ENCODE peak calls at places on chromosomes 12 and 14, in four cellular contexts. Z is AG10803; C is effector memory CD4-positive, alpha-beta T cell; Y is hepatocyte. V is an unnamed sample.

GRCh38 chr14:73227812-73228781 is 9.2 kb upstream of the PAPLN start:
- DNase-seq in Z (peak), Y (peak), C (no peak), V (peak)

GRCh38 chr14:75476274-75476995 is 45.8 kb upstream of the BATF start:
- DNase-seq in Y (peak), Z (peak), C (no peak), V (no peak)

GRCh38 chr12:31682136-31682962 is 22.9 kb downstream of the ETFBKMT start:
- DNase-seq in Y (peak), C (peak), Z (peak), V (peak)

GRCh38 chr12:47067778-47068431 is 11.5 kb upstream of the PCED1B start:
- DNase-seq in C (no peak), Y (no peak), Z (no peak), V (peak)

GRCh38 chr14:102795060-102795925 is 18.0 kb downstream of the TRAF3 start:
- DNase-seq in Z (peak), C (peak), Y (peak), V (peak)

GRCh38 chr12:77049767-77050353 is 15.5 kb downstream of the E2F7 start:
- DNase-seq in Z (peak), C (no peak), Y (peak), V (peak)

GRCh38 chr12:102955926-102956737 is 1.3 kb upstream of the ASCL1 start:
- DNase-seq in C (no peak), Z (no peak), Y (peak), V (no peak)

GRCh38 chr12:17278946-17279345 is 673.0 kb upstream of the LMO3 start:
- DNase-seq in Y (no peak), C (no peak), Z (no peak), V (peak)

GRCh38 chr14:32400480-32400879 is 71.4 kb downstream of the AKAP6 start:
- DNase-seq in C (no peak), Y (no peak), Z (peak), V (no peak)

GRCh38 chr14:23306412-23307145 is at the start of gene BCL2L2:
- DNase-seq in Y (peak), Z (peak), C (no peak), V (peak)

GRCh38 chr14:101480022-101480746 is 81.1 kb upstream of the DIO3 start:
- DNase-seq in Y (no peak), C (no peak), Z (no peak), V (no peak)

GRCh38 chr12:38538319-38538718 is 221.7 kb downstream of the ALG10B start:
- DNase-seq in C (no peak), Y (no peak), Z (no peak), V (no peak)

GRCh38 chr12:49706351-49707126 is 666 bp downstream of the FMNL3 start:
- DNase-seq in C (no peak), Z (peak), Y (peak), V (peak)

GRCh38 chr12:106791531-106791930 is 17.0 kb downstream of the RIC8B start:
- DNase-seq in Y (no peak), Z (no peak), C (no peak), V (no peak)

GRCh38 chr14:19754172-19754571 is 10.8 kb downstream of the OR4Q3 start:
- DNase-seq in Z (no peak), Y (no peak), C (no peak), V (no peak)

GRCh38 chr12:1297206-1297605 is 297.2 kb downstream of the FBXL14 start:
- DNase-seq in C (no peak), Y (peak), Z (peak), V (peak)

GRCh38 chr14:104472536-104473243 is 106.9 kb upstream of the C14orf180 start:
- DNase-seq in Z (no peak), Y (no peak), C (no peak), V (no peak)

GRCh38 chr14:79451601-79452000 is 759.7 kb downstream of the DIO2 start:
- DNase-seq in Z (no peak), C (no peak), Y (no peak), V (no peak)

GRCh38 chr14:55928316-55928715 is 189.9 kb upstream of the PELI2 start:
- DNase-seq in Y (no peak), Z (no peak), C (no peak), V (no peak)

GRCh38 chr12:113788020-113788856 is 177.9 kb downstream of the RBM19 start:
- DNase-seq in Z (peak), Y (no peak), C (no peak), V (peak)

GRCh38 chr12:9041321-9041720 is 52.0 kb downstream of the KLRG1 start:
- DNase-seq in Z (peak), Y (no peak), C (no peak), V (peak)

GRCh38 chr12:106098691-106099200 is 40.0 kb downstream of the NUAK1 start:
- DNase-seq in Z (no peak), C (no peak), Y (no peak), V (no peak)

GRCh38 chr12:2183556-2184541 is 131.1 kb downstream of the CACNA1C start:
- DNase-seq in Y (peak), C (no peak), Z (peak), V (peak)

GRCh38 chr12:32027684-32028355 is 68.6 kb downstream of the RESF1 start:
- DNase-seq in Z (no peak), Y (no peak), C (no peak), V (no peak)

GRCh38 chr14:66403183-66403582 is 83.0 kb upstream of the CCDC196 start:
- DNase-seq in Y (peak), C (no peak), Z (peak), V (peak)

GRCh38 chr14:24261969-24262327 is 1.0 kb downstream of the TGM1 start:
- DNase-seq in Z (no peak), Y (no peak), C (no peak), V (no peak)

GRCh38 chr14:79331820-79332219 is 879.5 kb downstream of the DIO2 start:
- DNase-seq in Z (no peak), Y (no peak), C (no peak), V (peak)

GRCh38 chr14:60622210-60622919 is 26.9 kb downstream of the SIX1 start:
- DNase-seq in C (no peak), Z (peak), Y (no peak), V (peak)

GRCh38 chr12:42935756-42936155 is 346.2 kb upstream of the PRICKLE1 start:
- DNase-seq in Y (no peak), C (no peak), Z (no peak), V (peak)

GRCh38 chr12:32650508-32650907 is 28.6 kb upstream of the DNM1L start:
- DNase-seq in C (no peak), Y (no peak), Z (no peak), V (no peak)

GRCh38 chr14:94768521-94769412 is 1.1 kb downstream of the GSC start:
- DNase-seq in Y (no peak), C (no peak), Z (peak), V (no peak)

GRCh38 chr14:54106802-54107377 is 150.3 kb upstream of the BMP4 start:
- DNase-seq in Y (no peak), C (no peak), Z (peak), V (no peak)

GRCh38 chr12:121955258-121956040 is 37.1 kb downstream of the CFAP251 start:
- DNase-seq in Z (peak), Y (no peak), C (no peak), V (peak)

GRCh38 chr12:92030618-92031017 is 115.0 kb downstream of the BTG1 start:
- DNase-seq in Y (peak), C (peak), Z (no peak), V (peak)

GRCh38 chr12:76236640-76237039 is 111.6 kb downstream of the BBS10 start:
- DNase-seq in Y (peak), Z (no peak), C (no peak), V (peak)

GRCh38 chr14:60753264-60754126 is 18.9 kb downstream of the MNAT1 start:
- DNase-seq in C (peak), Z (peak), Y (no peak), V (peak)

GRCh38 chr12:73383584-73384229 is 1111.5 kb downstream of the TRHDE start:
- DNase-seq in Z (no peak), Y (peak), C (no peak), V (no peak)

GRCh38 chr12:97386133-97386581 is 76.4 kb upstream of the RMST start:
- DNase-seq in Y (peak), Z (no peak), C (no peak), V (peak)

GRCh38 chr12:41220931-41221330 is 32.8 kb downstream of the PDZRN4 start:
- DNase-seq in C (no peak), Z (no peak), Y (no peak), V (no peak)

GRCh38 chr12:89067436-89067835 is 284.9 kb downstream of the DUSP6 start:
- DNase-seq in Y (no peak), Z (peak), C (no peak), V (peak)

GRCh38 chr12:111171832-111172231 is 197.1 kb downstream of the PHETA1 start:
- DNase-seq in C (no peak), Z (no peak), Y (no peak), V (no peak)
- H3K4me3 ChIP-seq in C (no peak), Z (no peak), Y (no peak), V (no peak)

GRCh38 chr12:5293773-5294172 is 138.1 kb upstream of the NTF3 start:
- DNase-seq in C (no peak), Z (no peak), Y (no peak), V (no peak)
- H3K4me3 ChIP-seq in C (no peak), Z (no peak), Y (no peak), V (no peak)

GRCh38 chr12:85358715-85359114 is 78.7 kb downstream of the ALX1 start:
- DNase-seq in C (no peak), Z (no peak), Y (no peak), V (no peak)
- H3K4me3 ChIP-seq in C (no peak), Z (no peak), Y (no peak), V (no peak)

GRCh38 chr14:91349481-91350074 is 68.0 kb downstream of the CCDC88C start:
- DNase-seq in Y (no peak), C (peak), Z (no peak), V (no peak)
- H3K4me3 ChIP-seq in Y (no peak), C (peak), Z (no peak), V (no peak)

GRCh38 chr12:57851552-57852186 is 5.1 kb upstream of the CTDSP2 start:
- DNase-seq in C (no peak), Y (no peak), Z (no peak), V (no peak)

GRCh38 chr12:57853864-57854556 is 7.5 kb upstream of the CTDSP2 start:
- DNase-seq in Y (no peak), C (no peak), Z (no peak), V (no peak)

GRCh38 chr12:57852620-57853509 is 6.3 kb upstream of the CTDSP2 start:
- DNase-seq in Z (no peak), C (no peak), Y (peak), V (no peak)

GRCh38 chr12:57850924-57851323 is 4.4 kb upstream of the CTDSP2 start:
- DNase-seq in C (no peak), Z (no peak), Y (no peak), V (no peak)

DNA sequence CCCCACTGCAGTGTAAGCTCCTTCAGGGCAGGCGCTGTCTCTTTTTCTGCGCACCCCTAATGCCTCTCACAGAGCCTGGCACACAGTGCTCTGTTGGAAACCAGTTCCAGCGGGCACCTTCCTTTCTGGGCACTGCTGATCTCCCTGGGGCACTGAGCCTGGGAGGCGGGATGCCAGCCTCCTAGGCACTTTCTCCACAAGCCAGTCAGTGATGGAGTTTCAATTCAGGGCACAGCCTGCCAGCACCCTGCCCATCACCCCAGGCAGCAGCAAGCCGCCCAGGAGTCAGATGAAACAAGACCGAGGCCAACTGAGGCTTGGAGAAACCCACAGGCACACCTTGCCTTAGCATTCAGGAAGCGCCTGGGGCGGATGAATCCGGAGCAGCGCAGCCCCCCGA is 5.7 kb upstream of the CTDSP2 start:
- DNase-seq in C (no peak), Y (no peak), Z (no peak), V (no peak)
- H3K4me3 ChIP-seq in C (no peak), Y (no peak), Z (peak), V (peak)

GRCh38 chr12:50842637-50843493 is at the start of gene TMPRSS12:
- DNase-seq in Y (peak), Z (no peak), C (no peak), V (peak)
- H3K4me3 ChIP-seq in Y (no peak), Z (no peak), C (no peak), V (peak)

DNA sequence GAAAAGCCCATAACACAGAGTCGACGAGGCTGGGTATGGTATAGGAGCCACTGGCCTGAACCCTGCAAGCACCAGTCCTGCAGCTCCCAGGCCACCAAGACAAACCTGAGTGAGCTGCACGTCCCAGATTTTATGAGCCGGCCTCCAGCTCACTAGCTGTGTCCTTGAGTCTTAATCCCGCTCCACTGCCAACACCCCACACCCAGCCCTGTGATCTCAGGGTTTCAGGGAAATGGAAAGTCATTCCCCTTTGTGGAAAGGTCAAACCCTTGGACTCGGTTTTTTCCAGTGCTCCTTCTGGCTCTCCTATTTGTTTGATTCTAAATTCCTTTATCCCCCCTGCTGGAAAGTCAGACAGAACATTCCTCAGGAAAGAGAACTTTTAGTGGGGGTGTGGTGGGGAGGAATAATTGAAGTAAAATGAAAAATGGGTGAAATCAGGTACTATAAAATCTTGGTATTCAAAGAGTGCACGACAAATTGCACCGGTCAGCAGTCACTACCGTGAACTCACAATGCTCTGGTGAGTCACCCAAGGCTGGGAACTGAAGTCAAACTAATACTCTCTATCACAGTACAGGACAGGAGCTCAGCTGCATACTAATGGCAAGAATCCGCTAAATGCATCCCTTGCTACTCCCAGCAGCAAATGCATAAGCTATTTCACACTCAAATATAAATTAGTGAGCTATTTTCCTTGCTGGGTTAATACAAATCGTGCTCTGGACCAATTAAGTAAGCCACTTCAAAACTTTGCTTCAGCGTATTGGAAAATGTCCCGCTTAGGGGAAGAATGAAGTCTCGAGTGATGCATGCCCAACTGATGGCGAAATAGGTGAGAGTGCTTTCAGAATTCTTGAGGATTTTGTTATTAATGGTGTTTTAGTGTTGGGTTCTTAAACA is 9.0 kb downstream of the PITPNM2 start:
- DNase-seq in Y (peak), Z (peak), C (no peak), V (peak)
- H3K4me3 ChIP-seq in Y (no peak), Z (no peak), C (no peak), V (no peak)